ENCODE peak calls at places on chromosomes 16 and 17, in five cellular contexts. One of them, this sample, is unnamed.

GRCh38 chr17:64155751-64156544 is 26.0 kb upstream of the ERN1 start:
- DNase-seq in heart right ventricle: peak; percentile 85
- DNase-seq in IMR-90: peak; percentile 61
- DNase-seq in thoracic aorta: no peak
- DNase-seq in small intestine: no peak
- DNase-seq in this sample: no peak

GRCh38 chr16:69095179-69095578 is 10.3 kb upstream of the HAS3 start:
- DNase-seq in heart right ventricle: no peak
- DNase-seq in IMR-90: no peak
- DNase-seq in thoracic aorta: no peak
- DNase-seq in small intestine: no peak
- DNase-seq in this sample: no peak

GRCh38 chr17:42526031-42526444 is 10.0 kb upstream of the NAGLU start:
- DNase-seq in heart right ventricle: peak; percentile 78
- DNase-seq in IMR-90: peak; percentile 66
- DNase-seq in thoracic aorta: no peak
- DNase-seq in small intestine: peak; percentile 80
- DNase-seq in this sample: no peak

GRCh38 chr17:4947411-4948165 is 742 bp downstream of the PFN1 start:
- DNase-seq in heart right ventricle: peak; percentile 53
- DNase-seq in IMR-90: peak; percentile 53
- DNase-seq in thoracic aorta: no peak
- DNase-seq in small intestine: peak; percentile 69
- DNase-seq in this sample: no peak

GRCh38 chr16:20391045-20391444 is 13.5 kb downstream of the PDILT start:
- DNase-seq in heart right ventricle: no peak
- DNase-seq in IMR-90: no peak
- DNase-seq in thoracic aorta: no peak
- DNase-seq in small intestine: no peak
- DNase-seq in this sample: no peak

GRCh38 chr17:74477411-74477810 is 11.0 kb downstream of the CD300A start:
- DNase-seq in heart right ventricle: no peak
- DNase-seq in IMR-90: no peak
- DNase-seq in thoracic aorta: no peak
- DNase-seq in small intestine: no peak
- DNase-seq in this sample: no peak

GRCh38 chr16:8655184-8655717 is 19.2 kb upstream of the ABAT start:
- DNase-seq in heart right ventricle: no peak
- DNase-seq in IMR-90: peak; percentile 35
- DNase-seq in thoracic aorta: no peak
- DNase-seq in small intestine: peak; percentile 48
- DNase-seq in this sample: no peak

GRCh38 chr16:3095869-3096268 is 3.2 kb downstream of the ZSCAN10 start:
- DNase-seq in heart right ventricle: peak; percentile 34
- DNase-seq in IMR-90: no peak
- DNase-seq in thoracic aorta: no peak
- DNase-seq in small intestine: no peak
- DNase-seq in this sample: no peak

GRCh38 chr16:4618645-4619418 is 4.1 kb upstream of the UBALD1 start:
- DNase-seq in heart right ventricle: no peak
- DNase-seq in IMR-90: no peak
- DNase-seq in thoracic aorta: no peak
- DNase-seq in small intestine: peak; percentile 58
- DNase-seq in this sample: no peak

GRCh38 chr17:1764274-1764673 is 2.4 kb downstream of the SERPINF1 start:
- DNase-seq in heart right ventricle: peak; percentile 66
- DNase-seq in IMR-90: peak; percentile 87
- DNase-seq in thoracic aorta: no peak
- DNase-seq in small intestine: peak; percentile 60
- DNase-seq in this sample: no peak

GRCh38 chr17:4769628-4770027 is 2.1 kb upstream of the TM4SF5 start:
- DNase-seq in heart right ventricle: no peak
- DNase-seq in IMR-90: no peak
- DNase-seq in thoracic aorta: no peak
- DNase-seq in small intestine: peak; percentile 72
- DNase-seq in this sample: no peak

GRCh38 chr17:5701371-5701770 is 117.1 kb upstream of the NLRP1 start:
- DNase-seq in heart right ventricle: no peak
- DNase-seq in IMR-90: no peak
- DNase-seq in thoracic aorta: no peak
- DNase-seq in small intestine: no peak
- DNase-seq in this sample: no peak

GRCh38 chr17:48728232-48729231 is at the start of gene HOXB13:
- DNase-seq in heart right ventricle: no peak
- DNase-seq in IMR-90: peak; percentile 39
- DNase-seq in thoracic aorta: no peak
- DNase-seq in small intestine: no peak
- DNase-seq in this sample: no peak

GRCh38 chr17:21039839-21040575 is 2.8 kb downstream of the USP22 start:
- DNase-seq in heart right ventricle: no peak
- DNase-seq in IMR-90: peak; percentile 56
- DNase-seq in thoracic aorta: no peak
- DNase-seq in small intestine: peak; percentile 34
- DNase-seq in this sample: no peak

GRCh38 chr17:31339906-31340661 is 18.7 kb upstream of the EVI2A start:
- DNase-seq in heart right ventricle: no peak
- DNase-seq in IMR-90: peak; percentile 90
- DNase-seq in thoracic aorta: no peak
- DNase-seq in small intestine: no peak
- DNase-seq in this sample: no peak

GRCh38 chr17:81427446-81428120 is 32.3 kb downstream of the BAHCC1 start:
- DNase-seq in heart right ventricle: no peak
- DNase-seq in IMR-90: no peak
- DNase-seq in thoracic aorta: no peak
- DNase-seq in small intestine: peak; percentile 59
- DNase-seq in this sample: no peak

GRCh38 chr17:39264119-39264518 is 38.4 kb upstream of the STAC2 start:
- DNase-seq in heart right ventricle: peak; percentile 53
- DNase-seq in IMR-90: no peak
- DNase-seq in thoracic aorta: no peak
- DNase-seq in small intestine: no peak
- DNase-seq in this sample: no peak

GRCh38 chr16:11835891-11836652 is 15.3 kb downstream of the RSL1D1 start:
- DNase-seq in heart right ventricle: no peak
- DNase-seq in IMR-90: peak; percentile 28
- DNase-seq in thoracic aorta: no peak
- DNase-seq in small intestine: peak; percentile 48
- DNase-seq in this sample: no peak

GRCh38 chr16:27326738-27327585 is 13.2 kb downstream of the IL4R start:
- DNase-seq in heart right ventricle: peak; percentile 73
- DNase-seq in IMR-90: peak; percentile 97
- DNase-seq in thoracic aorta: peak; percentile 79
- DNase-seq in small intestine: peak; percentile 60
- DNase-seq in this sample: peak; percentile 40

GRCh38 chr17:3857261-3858105 is 11.4 kb upstream of the NCBP3 start:
- DNase-seq in heart right ventricle: no peak
- DNase-seq in IMR-90: no peak
- DNase-seq in thoracic aorta: no peak
- DNase-seq in small intestine: no peak
- DNase-seq in this sample: no peak

DNA sequence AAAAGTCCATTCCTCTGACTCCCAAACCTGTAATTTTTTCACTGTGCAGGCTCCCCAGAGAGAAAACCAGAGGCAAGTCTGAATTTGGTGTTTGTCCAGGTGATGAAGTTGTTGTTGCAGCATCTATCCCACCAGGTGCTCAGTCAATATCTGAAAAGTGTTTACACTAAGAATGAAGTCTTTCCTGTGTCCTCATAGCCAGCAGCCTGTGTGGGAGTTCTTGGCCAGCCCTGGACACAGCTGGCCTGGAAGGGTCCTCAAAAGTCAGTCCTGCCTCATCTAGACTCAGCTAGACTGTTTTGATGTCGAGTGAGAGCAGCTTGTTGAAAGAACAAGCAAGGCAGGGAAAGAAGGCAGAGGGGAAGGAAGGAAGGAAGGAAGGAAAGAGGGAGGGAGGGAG is 3.3 kb upstream of the PMP22 start:
- DNase-seq in heart right ventricle: peak; percentile 47
- DNase-seq in IMR-90: peak; percentile 51
- DNase-seq in thoracic aorta: no peak
- DNase-seq in small intestine: no peak
- DNase-seq in this sample: no peak
- H3K27ac ChIP-seq in heart right ventricle: peak overlapping the region; percentile 32
- H3K27ac ChIP-seq in IMR-90: no peak overlapping the region
- H3K27ac ChIP-seq in thoracic aorta: no peak overlapping the region
- H3K27ac ChIP-seq in small intestine: no peak overlapping the region
- H3K27ac ChIP-seq in this sample: no peak overlapping the region

GRCh38 chr17:72414032-72414396 is 293.2 kb downstream of the SOX9 start:
- DNase-seq in heart right ventricle: no peak
- DNase-seq in IMR-90: no peak
- DNase-seq in thoracic aorta: no peak
- DNase-seq in small intestine: no peak
- DNase-seq in this sample: no peak
- H3K27ac ChIP-seq in heart right ventricle: no peak overlapping the region
- H3K27ac ChIP-seq in IMR-90: no peak overlapping the region
- H3K27ac ChIP-seq in thoracic aorta: no peak overlapping the region
- H3K27ac ChIP-seq in small intestine: no peak overlapping the region
- H3K27ac ChIP-seq in this sample: no peak overlapping the region

GRCh38 chr17:59366040-59366757 is 34.7 kb downstream of the YPEL2 start:
- DNase-seq in heart right ventricle: no peak
- DNase-seq in IMR-90: no peak
- DNase-seq in thoracic aorta: no peak
- DNase-seq in small intestine: no peak
- DNase-seq in this sample: no peak

GRCh38 chr17:59361386-59361785 is 29.9 kb downstream of the YPEL2 start:
- DNase-seq in heart right ventricle: no peak
- DNase-seq in IMR-90: peak; percentile 81
- DNase-seq in thoracic aorta: no peak
- DNase-seq in small intestine: no peak
- DNase-seq in this sample: no peak

GRCh38 chr17:59361916-59362810 is 30.7 kb downstream of the YPEL2 start:
- DNase-seq in heart right ventricle: no peak
- DNase-seq in IMR-90: peak; percentile 93
- DNase-seq in thoracic aorta: no peak
- DNase-seq in small intestine: peak; percentile 46
- DNase-seq in this sample: no peak

GRCh38 chr17:59365383-59365981 is 34.0 kb downstream of the YPEL2 start:
- DNase-seq in heart right ventricle: no peak
- DNase-seq in IMR-90: no peak
- DNase-seq in thoracic aorta: no peak
- DNase-seq in small intestine: no peak
- DNase-seq in this sample: no peak

DNA sequence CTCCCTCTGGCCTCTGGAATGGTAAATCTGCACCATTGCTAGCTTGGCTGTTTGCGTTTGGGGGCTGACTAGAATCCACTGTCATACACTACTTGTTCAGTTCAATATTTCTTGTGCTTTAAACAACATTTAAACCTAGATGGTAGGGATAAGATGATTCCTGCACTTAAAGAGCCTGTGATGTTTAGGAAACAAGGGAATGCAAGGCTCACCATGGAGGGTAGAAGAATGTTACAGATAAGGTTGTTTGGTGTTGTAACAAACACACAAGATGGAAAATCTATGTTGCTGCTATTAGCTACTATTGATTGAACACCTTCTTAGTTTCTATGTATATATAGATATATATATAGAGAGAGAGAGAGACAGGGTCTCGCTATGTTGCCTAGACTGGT is 31.4 kb downstream of the YPEL2 start:
- DNase-seq in heart right ventricle: no peak
- DNase-seq in IMR-90: no peak
- DNase-seq in thoracic aorta: no peak
- DNase-seq in small intestine: no peak
- DNase-seq in this sample: no peak
- H3K27ac ChIP-seq in heart right ventricle: peak overlapping the region; percentile 11
- H3K27ac ChIP-seq in IMR-90: peak overlapping the region; percentile 78
- H3K27ac ChIP-seq in thoracic aorta: peak overlapping the region; percentile 91
- H3K27ac ChIP-seq in small intestine: no peak overlapping the region
- H3K27ac ChIP-seq in this sample: peak overlapping the region; percentile 47

GRCh38 chr17:77884019-77884418 is 74.5 kb upstream of the TNRC6C start:
- DNase-seq in heart right ventricle: no peak
- DNase-seq in IMR-90: peak; percentile 5
- DNase-seq in thoracic aorta: no peak
- DNase-seq in small intestine: no peak
- DNase-seq in this sample: no peak

GRCh38 chr17:77882481-77883212 is 75.9 kb upstream of the TNRC6C start:
- DNase-seq in heart right ventricle: peak; percentile 77
- DNase-seq in IMR-90: peak; percentile 61
- DNase-seq in thoracic aorta: no peak
- DNase-seq in small intestine: peak; percentile 49
- DNase-seq in this sample: no peak

GRCh38 chr17:77882040-77882439 is 76.5 kb upstream of the TNRC6C start:
- DNase-seq in heart right ventricle: no peak
- DNase-seq in IMR-90: no peak
- DNase-seq in thoracic aorta: no peak
- DNase-seq in small intestine: no peak
- DNase-seq in this sample: no peak

GRCh38 chr17:77881545-77881944 is 77.0 kb upstream of the TNRC6C start:
- DNase-seq in heart right ventricle: peak; percentile 89
- DNase-seq in IMR-90: peak; percentile 28
- DNase-seq in thoracic aorta: peak; percentile 52
- DNase-seq in small intestine: peak; percentile 57
- DNase-seq in this sample: peak; percentile 50

GRCh38 chr17:77883213-77883650 is 75.3 kb upstream of the TNRC6C start:
- DNase-seq in heart right ventricle: no peak
- DNase-seq in IMR-90: no peak
- DNase-seq in thoracic aorta: no peak
- DNase-seq in small intestine: no peak
- DNase-seq in this sample: no peak
- H3K27ac ChIP-seq in heart right ventricle: peak overlapping the region; percentile 25
- H3K27ac ChIP-seq in IMR-90: no peak overlapping the region
- H3K27ac ChIP-seq in thoracic aorta: no peak overlapping the region
- H3K27ac ChIP-seq in small intestine: peak overlapping the region; percentile 45
- H3K27ac ChIP-seq in this sample: peak overlapping the region; percentile 70

GRCh38 chr17:7220593-7221280 is 999 bp downstream of the ACADVL start:
- DNase-seq in heart right ventricle: no peak
- DNase-seq in IMR-90: peak; percentile 63
- DNase-seq in thoracic aorta: no peak
- DNase-seq in small intestine: peak; percentile 81
- DNase-seq in this sample: no peak

GRCh38 chr17:7221281-7222092 is 1.7 kb downstream of the ACADVL start:
- DNase-seq in heart right ventricle: no peak
- DNase-seq in IMR-90: no peak
- DNase-seq in thoracic aorta: no peak
- DNase-seq in small intestine: no peak
- DNase-seq in this sample: no peak

GRCh38 chr17:7223375-7223774 is 3.6 kb downstream of the ACADVL start:
- DNase-seq in heart right ventricle: no peak
- DNase-seq in IMR-90: no peak
- DNase-seq in thoracic aorta: no peak
- DNase-seq in small intestine: no peak
- DNase-seq in this sample: no peak

GRCh38 chr17:7222972-7223292 is 3.2 kb downstream of the ACADVL start:
- DNase-seq in heart right ventricle: no peak
- DNase-seq in IMR-90: no peak
- DNase-seq in thoracic aorta: no peak
- DNase-seq in small intestine: no peak
- DNase-seq in this sample: no peak

GRCh38 chr17:7222093-7222971 is 2.6 kb downstream of the ACADVL start:
- DNase-seq in heart right ventricle: no peak
- DNase-seq in IMR-90: no peak
- DNase-seq in thoracic aorta: no peak
- DNase-seq in small intestine: no peak
- DNase-seq in this sample: no peak
- H3K27ac ChIP-seq in heart right ventricle: no peak overlapping the region
- H3K27ac ChIP-seq in IMR-90: no peak overlapping the region
- H3K27ac ChIP-seq in thoracic aorta: no peak overlapping the region
- H3K27ac ChIP-seq in small intestine: no peak overlapping the region
- H3K27ac ChIP-seq in this sample: peak overlapping the region; percentile 100

GRCh38 chr16:78483124-78483992 is 383.9 kb downstream of the WWOX start:
- DNase-seq in heart right ventricle: no peak
- DNase-seq in IMR-90: no peak
- DNase-seq in thoracic aorta: no peak
- DNase-seq in small intestine: peak; percentile 68
- DNase-seq in this sample: no peak
- H3K27ac ChIP-seq in heart right ventricle: no peak overlapping the region
- H3K27ac ChIP-seq in IMR-90: no peak overlapping the region
- H3K27ac ChIP-seq in thoracic aorta: no peak overlapping the region
- H3K27ac ChIP-seq in small intestine: no peak overlapping the region
- H3K27ac ChIP-seq in this sample: no peak overlapping the region

This sample was measured in esophagus squamous epithelium.